ENCODE peak calls at places on chromosomes 11 and 22, in ten cellular contexts. P is naive thymus-derived CD4-positive, alpha-beta T cell; U is hippocampal formation; M is tibial artery; K is nephron progenitor cell; J is psoas muscle; B is H7; X is NCI-H446; W is SK-MEL-5; G is activated effector memory CD4-positive, alpha-beta T cell treated with Interleukin-2 at 50 U/mL for 16 hours. A is an unnamed sample.

GRCh38 chr11:130181295-130182272 is 22.0 kb downstream of the ST14 start:
- DNase-seq in J (no peak), W (no peak), U (no peak), M (no peak), B (no peak), K (peak), X (no peak), P (no peak), G (no peak), A (no peak)

GRCh38 chr22:49780281-49780991 is 47.2 kb downstream of the BRD1 start:
- DNase-seq in G (no peak), K (no peak), B (peak), J (peak), P (no peak), W (no peak), X (no peak), U (no peak), M (no peak), A (no peak)

GRCh38 chr22:29977107-29977506 is 94.1 kb downstream of the MTMR3 start:
- DNase-seq in X (no peak), U (no peak), P (no peak), B (no peak), W (no peak), G (no peak), M (no peak), J (no peak), K (no peak), A (no peak)

GRCh38 chr11:35372565-35373283 is 46.6 kb downstream of the SLC1A2 start:
- DNase-seq in J (no peak), X (no peak), M (no peak), P (no peak), W (no peak), K (no peak), G (no peak), U (no peak), B (no peak), A (no peak)

GRCh38 chr11:20309626-20310025 is 53.9 kb upstream of the HTATIP2 start:
- DNase-seq in J (no peak), K (no peak), P (no peak), X (no peak), W (no peak), U (no peak), M (no peak), G (no peak), B (no peak), A (no peak)

GRCh38 chr22:49930596-49931412 is 12.4 kb downstream of the CRELD2 start:
- DNase-seq in X (no peak), B (peak), P (peak), M (peak), U (peak), W (peak), G (no peak), K (no peak), J (peak), A (no peak)

GRCh38 chr11:63906585-63906984 is 10.4 kb downstream of the RCOR2 start:
- DNase-seq in U (no peak), P (peak), J (no peak), X (no peak), W (peak), K (peak), B (peak), G (peak), M (no peak), A (no peak)

GRCh38 chr22:20264614-20265452 is 3.3 kb downstream of the RTN4R start:
- DNase-seq in M (no peak), G (no peak), U (peak), X (no peak), W (peak), K (no peak), B (no peak), P (no peak), J (no peak), A (no peak)

GRCh38 chr11:19073454-19074415 is 13.2 kb upstream of the MRGPRX2 start:
- DNase-seq in G (no peak), J (no peak), M (no peak), X (no peak), W (no peak), K (no peak), B (no peak), P (no peak), U (no peak), A (no peak)

GRCh38 chr11:128509990-128510389 is 77.4 kb downstream of the ETS1 start:
- DNase-seq in B (no peak), X (no peak), M (no peak), K (no peak), U (no peak), G (no peak), J (no peak), P (no peak), W (no peak), A (no peak)

GRCh38 chr11:16985297-16985696 is 28.9 kb downstream of the PLEKHA7 start:
- DNase-seq in B (no peak), W (no peak), G (no peak), K (no peak), U (no peak), X (no peak), J (no peak), P (no peak), M (no peak), A (no peak)

GRCh38 chr11:44519989-44520737 is 45.3 kb upstream of the CD82 start:
- DNase-seq in P (no peak), W (no peak), J (no peak), G (no peak), M (no peak), X (no peak), U (no peak), K (peak), B (no peak), A (no peak)

GRCh38 chr11:116931206-116931953 is 94.0 kb upstream of the APOA1 start:
- DNase-seq in X (no peak), W (no peak), K (no peak), U (no peak), G (no peak), B (no peak), M (no peak), J (no peak), P (peak), A (peak)

GRCh38 chr11:112734207-112734606 is 227.0 kb upstream of the NCAM1 start:
- DNase-seq in K (peak), B (peak), P (no peak), W (peak), J (no peak), U (no peak), M (no peak), X (no peak), G (no peak), A (no peak)

GRCh38 chr11:10926801-10927200 is 68.9 kb upstream of the ZBED5 start:
- DNase-seq in W (no peak), J (no peak), B (no peak), P (no peak), X (peak), U (no peak), G (no peak), M (no peak), K (no peak), A (peak)

A was measured in keratinocyte.